ENCODE peak calls at places on chromosomes 16 and 17, in seven cellular contexts. W is adipocyte, F is HCT116, G is fibroblast of lung, H is transverse colon, R is heart right ventricle, Q is aorta. B is an unnamed sample. For H3K4me1 and H3K9me3, the result is how much of the 10 kb centered on the place peaks cover.

GRCh38 chr17:72287586-72287985 is 166.8 kb downstream of the SOX9 start:
- DNase-seq in Q (no peak), W (no peak), R (no peak), F (no peak), G (no peak), H (no peak), B (no peak)

GRCh38 chr16:59146140-59146539 is 412.0 kb upstream of the GOT2 start:
- DNase-seq in F (no peak), G (no peak), W (no peak), R (no peak), Q (no peak), H (no peak), B (no peak)

GRCh38 chr17:82281502-82282238 is 8.2 kb upstream of the CSNK1D start:
- DNase-seq in F (peak), H (peak), Q (no peak), W (no peak), R (no peak), G (no peak), B (no peak)

GRCh38 chr17:76562734-76563148 is 22.9 kb downstream of the PRCD start:
- DNase-seq in G (peak), W (peak), Q (no peak), H (no peak), R (no peak), F (no peak), B (no peak)

GRCh38 chr17:7004398-7005253 is 7.8 kb upstream of the RNASEK start:
- DNase-seq in W (peak), Q (peak), R (no peak), G (peak), F (peak), H (no peak), B (peak)

GRCh38 chr17:49764559-49765180 is 739 bp upstream of the FAM117A start:
- DNase-seq in Q (no peak), H (no peak), F (no peak), R (no peak), W (no peak), G (no peak), B (no peak)

GRCh38 chr16:87463722-87464690 is 28.8 kb downstream of the ZCCHC14 start:
- DNase-seq in G (no peak), Q (peak), F (no peak), W (peak), R (no peak), H (peak), B (no peak)

GRCh38 chr17:68519911-68520310 is 7.7 kb downstream of the PRKAR1A start:
- DNase-seq in R (no peak), Q (no peak), H (no peak), F (no peak), G (no peak), W (peak), B (no peak)

GRCh38 chr16:89404561-89404960 is 85.8 kb downstream of the ANKRD11 start:
- DNase-seq in Q (no peak), F (no peak), H (peak), W (no peak), G (no peak), R (no peak), B (no peak)

GRCh38 chr17:74671031-74671771 is 41.5 kb downstream of the CD300LF start:
- DNase-seq in R (peak), W (peak), F (no peak), Q (peak), H (peak), G (peak), B (peak)

GRCh38 chr16:66824006-66824405 is 6.8 kb downstream of the NAE1 start:
- DNase-seq in Q (no peak), F (no peak), G (peak), H (no peak), R (no peak), W (peak), B (no peak)

GRCh38 chr17:45784583-45785372 is 658 bp downstream of the CRHR1 start:
- DNase-seq in H (no peak), W (peak), F (no peak), Q (no peak), R (peak), G (no peak), B (no peak)

GRCh38 chr17:51228177-51228576 is 31.7 kb downstream of the MBTD1 start:
- DNase-seq in H (no peak), W (peak), F (no peak), R (no peak), Q (no peak), G (peak), B (no peak)

GRCh38 chr17:42075789-42076188 is 22.5 kb downstream of the ZNF385C start:
- DNase-seq in G (no peak), W (no peak), H (no peak), R (no peak), Q (no peak), F (no peak), B (no peak)

GRCh38 chr17:57033296-57033695 is 51.8 kb upstream of the AKAP1 start:
- DNase-seq in H (no peak), F (no peak), W (peak), Q (peak), G (peak), R (no peak), B (no peak)

GRCh38 chr16:83351846-83352245 is 455.9 kb upstream of the HSBP1 start:
- DNase-seq in R (no peak), H (no peak), W (no peak), G (no peak), Q (no peak), F (no peak), B (no peak)

GRCh38 chr16:84836234-84836647 is 16.5 kb downstream of the CRISPLD2 start:
- DNase-seq in W (peak), R (peak), G (peak), H (peak), F (no peak), Q (peak), B (peak)

GRCh38 chr17:30173649-30174048 is 57.0 kb downstream of the NSRP1 start:
- DNase-seq in G (no peak), Q (no peak), R (no peak), H (no peak), F (no peak), W (no peak), B (no peak)

GRCh38 chr16:9160551-9160911 is 69.1 kb downstream of the HAPSTR1 start:
- DNase-seq in Q (no peak), G (no peak), W (no peak), F (no peak), R (no peak), H (no peak), B (no peak)

GRCh38 chr16:53159781-53160436 is 105.1 kb downstream of the CHD9 start:
- DNase-seq in G (peak), H (no peak), W (peak), Q (no peak), F (peak), R (no peak), B (peak)

GRCh38 chr17:63082952-63083351 is 116.9 kb downstream of the TANC2 start:
- DNase-seq in H (no peak), F (no peak), R (no peak), W (peak), Q (no peak), G (peak), B (no peak)

GRCh38 chr16:48971571-48972071 is 310.0 kb downstream of the CBLN1 start:
- DNase-seq in Q (no peak), F (peak), R (no peak), H (no peak), W (no peak), G (no peak), B (no peak)

GRCh38 chr16:50193594-50193993 is 40.5 kb downstream of the TENT4B start:
- DNase-seq in H (no peak), Q (no peak), W (no peak), F (no peak), R (no peak), G (no peak), B (no peak)

GRCh38 chr16:29899516-29900101 is at the start of gene SEZ6L2:
- DNase-seq in H (peak), R (peak), Q (peak), W (peak), G (peak), F (peak), B (peak)

GRCh38 chr16:75402821-75403475 is 30.4 kb downstream of the CFDP1 start:
- DNase-seq in Q (no peak), G (peak), F (peak), W (peak), H (no peak), R (no peak), B (no peak)

DNA sequence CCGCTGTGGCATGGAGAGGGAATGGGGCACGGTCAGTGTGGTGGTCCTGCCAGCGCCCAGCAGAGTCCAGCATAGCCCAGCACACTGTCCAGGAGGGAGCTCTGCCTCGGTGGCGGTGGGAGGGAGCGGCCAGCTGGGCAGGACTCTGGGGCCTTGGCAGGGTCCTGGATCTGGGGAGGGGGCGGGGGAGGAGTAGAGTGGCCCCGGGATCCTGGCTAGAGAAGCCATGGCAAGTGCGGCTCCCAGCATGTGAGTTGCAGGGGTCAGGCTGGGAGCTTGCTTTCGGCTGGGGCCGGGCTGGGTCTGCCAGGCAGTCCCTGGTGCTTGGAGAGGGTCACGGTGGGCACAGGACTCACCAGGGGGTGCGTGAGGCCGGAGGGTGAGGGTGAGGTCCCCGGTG is 3.9 kb downstream of the GNPTG start:
- DNase-seq in W (no peak), Q (no peak), R (no peak), F (no peak), G (no peak), H (no peak), B (no peak)
- H3K4me1 ChIP-seq in W (under half), Q (under half), R (under half), F (under half), G (under half), H (under half), B (under half)

GRCh38 chr16:3317315-3317999 is 12.2 kb downstream of the ZNF75A start:
- DNase-seq in F (no peak), H (no peak), W (peak), Q (no peak), G (peak), R (no peak), B (no peak)
- H3K9me3 ChIP-seq in F (under half), H (half or more), W (half or more), Q (under half), G (under half), R (half or more), B (under half)

GRCh38 chr17:43660816-43661493 is 767 bp downstream of the MEOX1 start:
- DNase-seq in H (no peak), F (no peak), Q (no peak), W (no peak), R (no peak), G (no peak), B (no peak)
- H3K4me3 ChIP-seq in H (no peak), F (no peak), Q (no peak), W (no peak), R (peak), G (no peak), B (peak)

GRCh38 chr17:38465420-38466345 is 37.4 kb downstream of the ARHGAP23 start:
- DNase-seq in G (no peak), F (no peak), W (peak), R (peak), Q (peak), H (peak), B (peak)
- H3K4me1 ChIP-seq in G (under half), F (under half), W (under half), R (half or more), Q (under half), H (under half), B (half or more)

GRCh38 chr16:31780342-31780741 is 93.3 kb upstream of the ZNF267 start:
- DNase-seq in R (no peak), Q (no peak), F (no peak), G (no peak), W (no peak), H (no peak), B (no peak)

DNA sequence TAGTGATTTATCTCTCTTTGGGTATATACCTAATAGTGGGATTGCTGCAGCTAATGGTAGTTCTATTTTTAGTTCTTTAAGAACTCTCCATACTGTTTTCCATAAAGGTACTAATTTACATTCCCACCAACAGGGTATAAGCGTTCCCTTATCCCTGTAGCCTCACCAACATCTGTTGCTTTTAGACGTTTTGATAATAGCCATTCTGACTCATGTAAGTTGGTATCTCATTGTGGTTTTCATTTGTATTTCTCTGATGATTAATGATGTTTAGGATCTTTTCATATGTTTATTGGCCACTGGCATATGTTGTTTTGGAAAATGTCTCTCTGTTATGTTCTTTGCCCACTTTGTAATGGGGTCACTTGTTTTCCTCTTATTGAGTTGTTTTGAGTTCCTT is 88.5 kb upstream of the ZNF267 start:
- DNase-seq in R (no peak), H (no peak), G (no peak), F (no peak), W (no peak), Q (no peak), B (no peak)
- H3K9me3 ChIP-seq in R (half or more), H (under half), G (under half), F (under half), W (half or more), Q (under half), B (half or more)

B was measured in tibial nerve.